ENCODE peak calls at places on chromosomes 1 and 21, in four cellular contexts. F, B, P and V are unnamed samples.
A peak's percentile ranks its signal among the peaks of the same experiment; 100 is the strongest.

GRCh38 chr1:223074427-223074826 is 68.6 kb downstream of the TLR5 start:
- DNase-seq in F (no peak), B (no peak), P (no peak), V (no peak)

GRCh38 chr1:205438213-205439158 is 16.6 kb upstream of the LEMD1 start:
- DNase-seq in P (peak; percentile 89), B (peak; percentile 38), F (peak; percentile 28), V (peak; percentile 84)

GRCh38 chr1:64984737-64985136 is 18.4 kb upstream of the JAK1 start:
- DNase-seq in B (no peak), P (no peak), F (no peak), V (no peak)

GRCh38 chr1:110144366-110144765 is 5.9 kb upstream of the SLC6A17 start:
- DNase-seq in B (no peak), F (no peak), P (no peak), V (no peak)

GRCh38 chr1:201426395-201427310 is 5.1 kb upstream of the TNNI1 start:
- DNase-seq in B (no peak), F (no peak), P (no peak), V (no peak)

GRCh38 chr1:74697832-74698231 is 24.2 kb upstream of the ERICH3 start:
- DNase-seq in B (no peak), P (no peak), F (no peak), V (no peak)

GRCh38 chr1:108557311-108557710 is 2.6 kb upstream of the EEIG2 start:
- DNase-seq in F (no peak), B (peak; percentile 75), P (no peak), V (no peak)

GRCh38 chr1:31372961-31373896 is at the start of gene FABP3:
- DNase-seq in F (peak; percentile 8), B (no peak), P (peak; percentile 81), V (peak; percentile 97)

GRCh38 chr1:202281316-202282016 is 60.3 kb downstream of the UBE2T start:
- DNase-seq in F (no peak), P (no peak), B (no peak), V (peak; percentile 48)

GRCh38 chr1:202576816-202577215 is 133.4 kb downstream of the SYT2 start:
- DNase-seq in F (peak; percentile 76), B (no peak), P (no peak), V (no peak)

GRCh38 chr1:41936107-41936506 is 17.4 kb upstream of the HIVEP3 start:
- DNase-seq in B (no peak), P (no peak), F (no peak), V (no peak)

GRCh38 chr1:67853704-67854103 is 20.4 kb upstream of the GNG12 start:
- DNase-seq in F (peak; percentile 31), B (peak; percentile 21), P (peak; percentile 51), V (peak; percentile 73)

GRCh38 chr1:28096210-28097099 is 8.0 kb upstream of the EYA3 start:
- DNase-seq in P (no peak), B (no peak), F (no peak), V (no peak)

GRCh38 chr1:35623832-35624231 is 17.5 kb downstream of the PSMB2 start:
- DNase-seq in P (no peak), F (no peak), B (no peak), V (no peak)

GRCh38 chr1:97433520-97434175 is 487.2 kb downstream of the DPYD start:
- DNase-seq in B (no peak), P (no peak), F (no peak), V (no peak)

DNA sequence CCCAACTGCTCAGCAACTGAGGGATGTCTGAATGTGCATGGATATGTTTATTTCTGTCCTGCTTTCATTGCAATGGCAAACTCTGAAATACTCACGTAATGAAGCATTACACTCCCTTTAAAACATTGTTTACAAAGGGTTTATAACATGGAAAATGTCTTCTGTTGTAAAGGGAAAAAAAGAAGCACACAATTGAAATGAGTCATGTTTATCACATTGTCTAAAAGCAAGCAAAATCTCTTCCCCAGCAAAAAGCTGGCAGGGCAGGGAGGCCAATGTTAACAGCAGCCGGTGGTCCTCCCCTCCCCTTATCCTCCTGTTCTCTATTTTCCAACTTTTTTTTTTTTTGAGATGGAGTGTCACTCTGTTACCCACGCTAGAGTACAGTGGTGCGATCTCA is 3.9 kb upstream of the EFNA1 start:
- DNase-seq in B (no peak), P (no peak), F (no peak), V (no peak)
- H3K27ac ChIP-seq in B (no peak overlapping the region), P (peak overlapping the region; percentile 100), F (no peak overlapping the region), V (no peak overlapping the region)

GRCh38 chr1:234324668-234325225 is 48.5 kb upstream of the COA6 start:
- DNase-seq in F (no peak), B (no peak), P (no peak), V (no peak)

GRCh38 chr1:234325878-234326492 is 47.3 kb upstream of the COA6 start:
- DNase-seq in P (no peak), F (no peak), B (no peak), V (no peak)

GRCh38 chr1:234327577-234328164 is 45.6 kb upstream of the COA6 start:
- DNase-seq in P (no peak), F (no peak), B (no peak), V (no peak)

GRCh38 chr1:234322979-234323378 is 50.3 kb upstream of the COA6 start:
- DNase-seq in P (peak; percentile 61), F (peak; percentile 78), B (peak; percentile 66), V (peak; percentile 60)

GRCh38 chr1:234326493-234327366 is 46.5 kb upstream of the COA6 start:
- DNase-seq in B (peak; percentile 58), P (peak; percentile 60), F (peak; percentile 67), V (peak; percentile 43)
- TF ChIP-seq CTCF in B (peak; percentile 89), P (peak; percentile 69), F (peak; percentile 61), V (peak; percentile 53)

DNA sequence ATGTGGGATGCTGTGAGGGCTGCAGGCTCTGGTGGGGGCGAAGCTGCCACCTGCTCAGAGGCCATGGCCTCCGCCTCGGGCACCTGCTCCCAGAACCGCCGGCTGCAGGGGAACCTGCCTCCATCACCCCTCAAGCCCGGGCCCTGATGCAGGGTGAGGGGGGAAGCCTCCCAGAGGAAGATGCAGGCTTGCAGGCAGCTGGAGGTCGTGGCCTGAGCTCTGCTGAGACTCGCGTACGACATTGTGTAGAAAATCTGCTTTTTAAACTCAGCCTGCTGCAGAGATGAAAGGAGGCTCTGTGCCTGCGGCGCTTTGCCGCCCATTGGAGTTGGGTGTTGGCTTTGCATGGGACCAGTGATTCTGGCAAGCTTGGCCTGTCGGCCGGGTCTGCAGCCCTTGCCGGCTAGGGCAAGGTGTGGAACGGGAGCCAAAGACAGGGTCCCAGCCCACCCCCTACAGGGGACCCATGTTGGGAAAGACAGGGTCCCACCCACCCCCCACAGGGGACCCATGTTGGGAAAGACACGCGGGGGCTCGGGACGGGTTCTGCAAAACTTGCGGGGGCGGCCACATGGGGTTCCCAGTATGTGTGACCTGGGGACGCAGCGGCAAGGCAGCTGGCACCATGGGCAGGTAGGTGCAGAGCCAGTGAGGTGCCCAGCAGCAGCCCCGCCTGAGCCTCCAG is 55.6 kb downstream of the SLX9 start:
- DNase-seq in B (no peak), P (no peak), F (no peak), V (no peak)
- H3K27ac ChIP-seq in B (no peak overlapping the region), P (peak overlapping the region; percentile 74), F (no peak overlapping the region), V (no peak overlapping the region)

DNA sequence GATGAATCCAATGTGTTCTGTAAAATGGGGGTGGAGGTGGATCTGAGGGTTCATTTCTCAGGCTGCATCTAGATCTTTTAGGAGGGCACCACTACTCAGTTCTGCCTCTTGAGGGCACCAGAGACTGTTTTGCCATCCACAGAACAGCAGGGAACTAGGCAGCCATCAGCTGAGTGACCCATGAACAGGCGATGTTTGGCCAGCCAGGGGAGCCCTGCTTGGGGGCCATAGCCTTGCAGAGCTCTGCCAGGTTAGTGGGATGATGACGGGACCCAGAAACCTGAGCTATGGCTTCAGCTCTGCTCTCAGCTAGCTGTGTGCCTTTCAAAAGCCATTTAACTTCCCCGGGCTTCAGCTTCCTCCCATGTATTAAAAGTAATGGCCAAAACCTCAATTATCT is 13.4 kb upstream of the NOS1AP start:
- DNase-seq in P (peak; percentile 70), F (peak; percentile 64), B (peak; percentile 39), V (peak; percentile 71)
- TF ChIP-seq CTCF in P (peak; percentile 84), F (peak; percentile 90), B (peak; percentile 81), V (peak; percentile 88)

DNA sequence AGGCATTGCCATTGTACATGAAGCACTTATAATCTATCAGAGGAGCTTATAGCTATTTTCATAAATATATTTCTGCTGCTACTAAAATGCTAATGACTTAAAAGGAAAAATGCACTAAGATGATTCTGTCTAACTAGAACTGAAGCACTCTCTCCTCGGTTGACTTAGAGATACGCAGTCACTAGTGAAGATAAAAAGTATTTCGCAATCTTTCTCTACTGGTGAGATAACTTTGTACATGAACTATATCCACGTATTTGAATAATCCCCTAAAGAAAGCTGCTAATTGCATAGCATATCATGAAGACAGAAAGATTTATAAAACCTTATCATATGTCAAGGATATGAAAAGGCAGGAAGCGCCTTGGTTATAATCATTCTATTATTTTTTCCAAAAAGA is 658.1 kb upstream of the PRMT6 start:
- DNase-seq in F (no peak), B (no peak), P (no peak), V (no peak)
- H3K27ac ChIP-seq in F (no peak overlapping the region), B (no peak overlapping the region), P (no peak overlapping the region), V (no peak overlapping the region)

DNA sequence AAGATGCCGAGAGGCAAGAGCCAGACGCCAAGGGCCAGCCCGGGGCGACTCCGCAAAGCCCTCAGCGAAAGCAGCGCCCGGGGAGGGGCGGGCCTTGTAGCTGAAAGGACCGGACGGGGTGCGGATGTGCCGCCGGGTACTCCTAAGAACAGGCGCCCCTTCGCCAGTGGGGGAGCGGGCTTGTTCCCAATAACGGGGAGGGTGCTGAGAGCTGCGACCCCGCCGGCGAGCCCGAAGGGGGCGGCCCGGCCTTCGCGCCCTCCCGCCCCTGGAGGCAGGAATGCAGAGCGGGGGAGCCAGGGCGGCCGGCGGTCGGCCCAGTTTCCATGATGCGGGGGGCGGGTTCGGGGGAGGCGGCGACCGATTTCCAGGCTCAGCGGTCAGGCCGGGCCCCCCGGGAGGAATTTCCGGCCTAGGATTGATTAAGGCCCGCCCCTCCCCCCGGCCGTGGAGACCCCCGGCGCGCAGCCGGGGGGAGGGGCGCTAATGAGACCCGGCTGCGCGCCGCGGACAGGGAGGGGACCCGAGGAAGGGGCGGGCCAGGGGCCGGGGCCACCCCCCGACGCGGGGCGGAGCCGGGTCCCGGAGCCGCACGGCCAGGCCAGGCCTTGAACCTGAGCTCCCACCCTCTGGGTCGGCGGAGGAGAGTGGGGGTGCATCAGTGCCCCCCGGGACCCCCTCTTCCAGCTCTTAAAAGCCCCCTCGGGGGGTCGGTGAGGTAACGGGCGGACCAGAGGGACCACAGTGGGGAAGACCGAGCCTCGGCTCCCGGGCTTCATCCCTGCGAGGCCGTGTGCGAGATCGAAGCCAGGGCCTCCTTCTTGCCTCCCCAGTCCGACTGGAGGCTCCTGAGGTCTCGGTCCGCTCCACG is 898 bp upstream of the TMEM200B start:
- DNase-seq in F (peak; percentile 30), B (peak; percentile 44), P (peak; percentile 63), V (peak; percentile 74)
- TF ChIP-seq CTCF in F (no peak), B (no peak), P (peak; percentile 71), V (peak; percentile 64)

GRCh38 chr1:43980255-43981134 is 1.5 kb downstream of the B4GALT2 start:
- DNase-seq in F (no peak), P (no peak), B (no peak), V (no peak)

GRCh38 chr1:43979528-43980254 is 681 bp downstream of the B4GALT2 start:
- DNase-seq in P (peak; percentile 39), F (peak; percentile 54), B (no peak), V (peak; percentile 53)

GRCh38 chr1:43978551-43979260 is at the start of gene B4GALT2:
- DNase-seq in F (peak; percentile 28), P (peak; percentile 43), B (no peak), V (no peak)

GRCh38 chr1:43978264-43978550 is 803 bp upstream of the B4GALT2 start:
- DNase-seq in F (peak; percentile 81), P (no peak), B (no peak), V (no peak)

DNA sequence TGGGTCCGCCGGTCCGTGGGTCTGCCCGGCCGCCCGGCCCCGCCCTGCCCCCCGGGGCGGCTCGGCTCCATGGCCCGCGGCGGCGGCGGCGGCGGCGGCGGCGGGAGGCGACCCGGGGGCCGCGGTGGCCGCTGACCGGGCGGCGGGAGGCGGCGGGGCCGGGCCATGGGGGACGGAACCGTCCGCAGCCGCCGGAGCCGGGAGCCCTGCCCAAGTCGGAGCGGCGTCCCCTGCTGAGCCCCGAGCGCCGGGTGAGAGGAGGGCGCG is 184 bp downstream of the B4GALT2 start:
- DNase-seq in F (no peak), P (no peak), B (no peak), V (no peak)
- H3K27ac ChIP-seq in F (no peak overlapping the region), P (peak overlapping the region; percentile 83), B (no peak overlapping the region), V (peak overlapping the region; percentile 26)